ENCODE peak calls at places on chromosomes 12 and 14, in nine cellular contexts. One of them, this sample, is unnamed.

GRCh38 chr12:3973269-3973884 is 100.2 kb upstream of the PARP11 start:
- DNase-seq in G401: no peak
- DNase-seq in epithelial cell of esophagus: no peak
- DNase-seq in AG08395: no peak
- DNase-seq in right atrium auricular region: no peak
- DNase-seq in cardiac fibroblast: no peak
- DNase-seq in fibroblast of the conjunctiva: no peak
- DNase-seq in NCI-H510A treated with DMSO at 0.1 percent for 48 hours: no peak
- DNase-seq in BE2C: no peak
- DNase-seq in this sample: no peak

GRCh38 chr12:2944401-2945047 is 14.7 kb upstream of the TEAD4 start:
- DNase-seq in G401: peak; percentile 91
- DNase-seq in epithelial cell of esophagus: peak; percentile 62
- DNase-seq in AG08395: peak; percentile 30
- DNase-seq in right atrium auricular region: peak; percentile 66
- DNase-seq in cardiac fibroblast: peak; percentile 23
- DNase-seq in fibroblast of the conjunctiva: no peak
- DNase-seq in NCI-H510A treated with DMSO at 0.1 percent for 48 hours: peak; percentile 49
- DNase-seq in BE2C: peak; percentile 55
- DNase-seq in this sample: peak; percentile 33

GRCh38 chr12:80837342-80837978 is 100.3 kb downstream of the LIN7A start:
- DNase-seq in G401: peak; percentile 88
- DNase-seq in epithelial cell of esophagus: peak; percentile 52
- DNase-seq in AG08395: peak; percentile 68
- DNase-seq in right atrium auricular region: no peak
- DNase-seq in cardiac fibroblast: peak; percentile 83
- DNase-seq in fibroblast of the conjunctiva: peak; percentile 59
- DNase-seq in NCI-H510A treated with DMSO at 0.1 percent for 48 hours: peak; percentile 75
- DNase-seq in BE2C: peak; percentile 44
- DNase-seq in this sample: peak; percentile 20

GRCh38 chr12:82099216-82099615 is 259.0 kb downstream of the CCDC59 start:
- DNase-seq in G401: no peak
- DNase-seq in epithelial cell of esophagus: peak; percentile 96
- DNase-seq in AG08395: peak; percentile 9
- DNase-seq in right atrium auricular region: no peak
- DNase-seq in cardiac fibroblast: no peak
- DNase-seq in fibroblast of the conjunctiva: no peak
- DNase-seq in NCI-H510A treated with DMSO at 0.1 percent for 48 hours: no peak
- DNase-seq in BE2C: no peak
- DNase-seq in this sample: no peak

GRCh38 chr12:4210158-4210557 is 63.4 kb upstream of the CCND2 start:
- DNase-seq in G401: no peak
- DNase-seq in epithelial cell of esophagus: no peak
- DNase-seq in AG08395: no peak
- DNase-seq in right atrium auricular region: no peak
- DNase-seq in cardiac fibroblast: no peak
- DNase-seq in fibroblast of the conjunctiva: no peak
- DNase-seq in NCI-H510A treated with DMSO at 0.1 percent for 48 hours: no peak
- DNase-seq in BE2C: no peak
- DNase-seq in this sample: no peak

GRCh38 chr14:78157855-78158436 is 12.2 kb upstream of the NRXN3 start:
- DNase-seq in G401: no peak
- DNase-seq in epithelial cell of esophagus: peak; percentile 61
- DNase-seq in AG08395: no peak
- DNase-seq in right atrium auricular region: no peak
- DNase-seq in cardiac fibroblast: peak; percentile 9
- DNase-seq in fibroblast of the conjunctiva: no peak
- DNase-seq in NCI-H510A treated with DMSO at 0.1 percent for 48 hours: no peak
- DNase-seq in BE2C: no peak
- DNase-seq in this sample: peak; percentile 37

GRCh38 chr14:101876539-101876938 is 87.8 kb upstream of the DYNC1H1 start:
- DNase-seq in G401: no peak
- DNase-seq in epithelial cell of esophagus: no peak
- DNase-seq in AG08395: peak; percentile 59
- DNase-seq in right atrium auricular region: peak; percentile 80
- DNase-seq in cardiac fibroblast: peak; percentile 40
- DNase-seq in fibroblast of the conjunctiva: no peak
- DNase-seq in NCI-H510A treated with DMSO at 0.1 percent for 48 hours: no peak
- DNase-seq in BE2C: peak; percentile 92
- DNase-seq in this sample: peak; percentile 83

GRCh38 chr12:15130521-15130920 is 90.7 kb downstream of the RERG start:
- DNase-seq in G401: no peak
- DNase-seq in epithelial cell of esophagus: no peak
- DNase-seq in AG08395: no peak
- DNase-seq in right atrium auricular region: no peak
- DNase-seq in cardiac fibroblast: no peak
- DNase-seq in fibroblast of the conjunctiva: peak; percentile 18
- DNase-seq in NCI-H510A treated with DMSO at 0.1 percent for 48 hours: no peak
- DNase-seq in BE2C: no peak
- DNase-seq in this sample: no peak

GRCh38 chr12:62760779-62761178 is 174.2 kb downstream of the PPM1H start:
- DNase-seq in G401: no peak
- DNase-seq in epithelial cell of esophagus: no peak
- DNase-seq in AG08395: no peak
- DNase-seq in right atrium auricular region: no peak
- DNase-seq in cardiac fibroblast: peak; percentile 37
- DNase-seq in fibroblast of the conjunctiva: no peak
- DNase-seq in NCI-H510A treated with DMSO at 0.1 percent for 48 hours: peak; percentile 10
- DNase-seq in BE2C: no peak
- DNase-seq in this sample: no peak

GRCh38 chr14:37707716-37708115 is 112.3 kb downstream of the TTC6 start:
- DNase-seq in G401: no peak
- DNase-seq in epithelial cell of esophagus: peak; percentile 56
- DNase-seq in AG08395: no peak
- DNase-seq in right atrium auricular region: no peak
- DNase-seq in cardiac fibroblast: no peak
- DNase-seq in fibroblast of the conjunctiva: no peak
- DNase-seq in NCI-H510A treated with DMSO at 0.1 percent for 48 hours: no peak
- DNase-seq in BE2C: no peak
- DNase-seq in this sample: no peak

GRCh38 chr12:26429070-26429691 is 233.8 kb downstream of the SSPN start:
- DNase-seq in G401: no peak
- DNase-seq in epithelial cell of esophagus: no peak
- DNase-seq in AG08395: no peak
- DNase-seq in right atrium auricular region: no peak
- DNase-seq in cardiac fibroblast: no peak
- DNase-seq in fibroblast of the conjunctiva: no peak
- DNase-seq in NCI-H510A treated with DMSO at 0.1 percent for 48 hours: peak; percentile 13
- DNase-seq in BE2C: no peak
- DNase-seq in this sample: no peak

GRCh38 chr12:94798107-94798506 is 147.8 kb upstream of the TMCC3 start:
- DNase-seq in G401: no peak
- DNase-seq in epithelial cell of esophagus: no peak
- DNase-seq in AG08395: no peak
- DNase-seq in right atrium auricular region: no peak
- DNase-seq in cardiac fibroblast: no peak
- DNase-seq in fibroblast of the conjunctiva: no peak
- DNase-seq in NCI-H510A treated with DMSO at 0.1 percent for 48 hours: no peak
- DNase-seq in BE2C: no peak
- DNase-seq in this sample: no peak

GRCh38 chr12:17216156-17216555 is 610.2 kb upstream of the LMO3 start:
- DNase-seq in G401: no peak
- DNase-seq in epithelial cell of esophagus: no peak
- DNase-seq in AG08395: no peak
- DNase-seq in right atrium auricular region: no peak
- DNase-seq in cardiac fibroblast: no peak
- DNase-seq in fibroblast of the conjunctiva: no peak
- DNase-seq in NCI-H510A treated with DMSO at 0.1 percent for 48 hours: no peak
- DNase-seq in BE2C: no peak
- DNase-seq in this sample: no peak

GRCh38 chr12:64142784-64143183 is 79.3 kb downstream of the KICS2 start:
- DNase-seq in G401: no peak
- DNase-seq in epithelial cell of esophagus: no peak
- DNase-seq in AG08395: no peak
- DNase-seq in right atrium auricular region: no peak
- DNase-seq in cardiac fibroblast: no peak
- DNase-seq in fibroblast of the conjunctiva: no peak
- DNase-seq in NCI-H510A treated with DMSO at 0.1 percent for 48 hours: no peak
- DNase-seq in BE2C: no peak
- DNase-seq in this sample: no peak

GRCh38 chr14:70045715-70046535 is 142.8 kb downstream of the SLC8A3 start:
- DNase-seq in G401: peak; percentile 82
- DNase-seq in epithelial cell of esophagus: peak; percentile 79
- DNase-seq in AG08395: peak; percentile 37
- DNase-seq in right atrium auricular region: peak; percentile 66
- DNase-seq in cardiac fibroblast: peak; percentile 67
- DNase-seq in fibroblast of the conjunctiva: peak; percentile 24
- DNase-seq in NCI-H510A treated with DMSO at 0.1 percent for 48 hours: peak; percentile 81
- DNase-seq in BE2C: peak; percentile 88
- DNase-seq in this sample: peak; percentile 85

GRCh38 chr12:9404031-9404430 is 195.8 kb upstream of the PZP start:
- DNase-seq in G401: no peak
- DNase-seq in epithelial cell of esophagus: no peak
- DNase-seq in AG08395: no peak
- DNase-seq in right atrium auricular region: no peak
- DNase-seq in cardiac fibroblast: no peak
- DNase-seq in fibroblast of the conjunctiva: no peak
- DNase-seq in NCI-H510A treated with DMSO at 0.1 percent for 48 hours: no peak
- DNase-seq in BE2C: no peak
- DNase-seq in this sample: no peak

GRCh38 chr14:48665077-48665784 is 920.9 kb downstream of the RPS29 start:
- DNase-seq in G401: no peak
- DNase-seq in epithelial cell of esophagus: no peak
- DNase-seq in AG08395: no peak
- DNase-seq in right atrium auricular region: no peak
- DNase-seq in cardiac fibroblast: peak; percentile 1
- DNase-seq in fibroblast of the conjunctiva: no peak
- DNase-seq in NCI-H510A treated with DMSO at 0.1 percent for 48 hours: no peak
- DNase-seq in BE2C: no peak
- DNase-seq in this sample: no peak

GRCh38 chr12:22126758-22127157 is 80.7 kb downstream of the CMAS start:
- DNase-seq in G401: no peak
- DNase-seq in epithelial cell of esophagus: peak; percentile 46
- DNase-seq in AG08395: no peak
- DNase-seq in right atrium auricular region: no peak
- DNase-seq in cardiac fibroblast: no peak
- DNase-seq in fibroblast of the conjunctiva: no peak
- DNase-seq in NCI-H510A treated with DMSO at 0.1 percent for 48 hours: no peak
- DNase-seq in BE2C: no peak
- DNase-seq in this sample: no peak

GRCh38 chr14:57046175-57046574 is 222.5 kb downstream of the EXOC5 start:
- DNase-seq in G401: no peak
- DNase-seq in epithelial cell of esophagus: no peak
- DNase-seq in AG08395: no peak
- DNase-seq in right atrium auricular region: no peak
- DNase-seq in cardiac fibroblast: no peak
- DNase-seq in fibroblast of the conjunctiva: no peak
- DNase-seq in NCI-H510A treated with DMSO at 0.1 percent for 48 hours: no peak
- DNase-seq in BE2C: no peak
- DNase-seq in this sample: no peak

GRCh38 chr14:100120522-100121269 is 38.7 kb downstream of the DEGS2 start:
- DNase-seq in G401: peak; percentile 77
- DNase-seq in epithelial cell of esophagus: no peak
- DNase-seq in AG08395: no peak
- DNase-seq in right atrium auricular region: no peak
- DNase-seq in cardiac fibroblast: no peak
- DNase-seq in fibroblast of the conjunctiva: no peak
- DNase-seq in NCI-H510A treated with DMSO at 0.1 percent for 48 hours: no peak
- DNase-seq in BE2C: no peak
- DNase-seq in this sample: no peak

GRCh38 chr12:44465139-44465538 is 411.0 kb downstream of the NELL2 start:
- DNase-seq in G401: no peak
- DNase-seq in epithelial cell of esophagus: no peak
- DNase-seq in AG08395: no peak
- DNase-seq in right atrium auricular region: no peak
- DNase-seq in cardiac fibroblast: no peak
- DNase-seq in fibroblast of the conjunctiva: no peak
- DNase-seq in NCI-H510A treated with DMSO at 0.1 percent for 48 hours: no peak
- DNase-seq in BE2C: no peak
- DNase-seq in this sample: no peak

GRCh38 chr12:14416658-14417057 is 51.2 kb downstream of the ATF7IP start:
- DNase-seq in G401: peak; percentile 84
- DNase-seq in epithelial cell of esophagus: peak; percentile 76
- DNase-seq in AG08395: peak; percentile 43
- DNase-seq in right atrium auricular region: no peak
- DNase-seq in cardiac fibroblast: peak; percentile 90
- DNase-seq in fibroblast of the conjunctiva: peak; percentile 86
- DNase-seq in NCI-H510A treated with DMSO at 0.1 percent for 48 hours: peak; percentile 23
- DNase-seq in BE2C: peak; percentile 22
- DNase-seq in this sample: no peak

GRCh38 chr14:58668848-58669480 is 31.2 kb downstream of the DACT1 start:
- DNase-seq in G401: no peak
- DNase-seq in epithelial cell of esophagus: no peak
- DNase-seq in AG08395: no peak
- DNase-seq in right atrium auricular region: no peak
- DNase-seq in cardiac fibroblast: no peak
- DNase-seq in fibroblast of the conjunctiva: no peak
- DNase-seq in NCI-H510A treated with DMSO at 0.1 percent for 48 hours: no peak
- DNase-seq in BE2C: no peak
- DNase-seq in this sample: no peak

GRCh38 chr12:26748741-26749431 is 84.1 kb downstream of the ITPR2 start:
- DNase-seq in G401: no peak
- DNase-seq in epithelial cell of esophagus: peak; percentile 70
- DNase-seq in AG08395: peak; percentile 20
- DNase-seq in right atrium auricular region: no peak
- DNase-seq in cardiac fibroblast: peak; percentile 47
- DNase-seq in fibroblast of the conjunctiva: peak; percentile 8
- DNase-seq in NCI-H510A treated with DMSO at 0.1 percent for 48 hours: no peak
- DNase-seq in BE2C: no peak
- DNase-seq in this sample: no peak

GRCh38 chr12:33192226-33192625 is 247.4 kb downstream of the SYT10 start:
- DNase-seq in G401: no peak
- DNase-seq in epithelial cell of esophagus: no peak
- DNase-seq in AG08395: no peak
- DNase-seq in right atrium auricular region: no peak
- DNase-seq in cardiac fibroblast: no peak
- DNase-seq in fibroblast of the conjunctiva: no peak
- DNase-seq in NCI-H510A treated with DMSO at 0.1 percent for 48 hours: no peak
- DNase-seq in BE2C: no peak
- DNase-seq in this sample: no peak

GRCh38 chr14:104859900-104860299 is 5.2 kb upstream of the CEP170B start:
- DNase-seq in G401: no peak
- DNase-seq in epithelial cell of esophagus: no peak
- DNase-seq in AG08395: no peak
- DNase-seq in right atrium auricular region: no peak
- DNase-seq in cardiac fibroblast: no peak
- DNase-seq in fibroblast of the conjunctiva: no peak
- DNase-seq in NCI-H510A treated with DMSO at 0.1 percent for 48 hours: no peak
- DNase-seq in BE2C: no peak
- DNase-seq in this sample: no peak

GRCh38 chr14:93734086-93734822 is 54.0 kb downstream of the PRIMA1 start:
- DNase-seq in G401: no peak
- DNase-seq in epithelial cell of esophagus: no peak
- DNase-seq in AG08395: no peak
- DNase-seq in right atrium auricular region: no peak
- DNase-seq in cardiac fibroblast: no peak
- DNase-seq in fibroblast of the conjunctiva: no peak
- DNase-seq in NCI-H510A treated with DMSO at 0.1 percent for 48 hours: no peak
- DNase-seq in BE2C: peak; percentile 80
- DNase-seq in this sample: no peak

GRCh38 chr12:114812858-114813761 is 129.1 kb upstream of the TBX3 start:
- DNase-seq in G401: peak; percentile 5
- DNase-seq in epithelial cell of esophagus: no peak
- DNase-seq in AG08395: no peak
- DNase-seq in right atrium auricular region: no peak
- DNase-seq in cardiac fibroblast: peak; percentile 11
- DNase-seq in fibroblast of the conjunctiva: no peak
- DNase-seq in NCI-H510A treated with DMSO at 0.1 percent for 48 hours: peak; percentile 76
- DNase-seq in BE2C: no peak
- DNase-seq in this sample: no peak

GRCh38 chr14:77027538-77028383 is 747 bp downstream of the IRF2BPL start:
- DNase-seq in G401: peak; percentile 59
- DNase-seq in epithelial cell of esophagus: peak; percentile 53
- DNase-seq in AG08395: peak; percentile 65
- DNase-seq in right atrium auricular region: no peak
- DNase-seq in cardiac fibroblast: peak; percentile 69
- DNase-seq in fibroblast of the conjunctiva: no peak
- DNase-seq in NCI-H510A treated with DMSO at 0.1 percent for 48 hours: no peak
- DNase-seq in BE2C: peak; percentile 79
- DNase-seq in this sample: peak; percentile 73

GRCh38 chr12:131941116-131941986 is 8.4 kb upstream of the EP400 start:
- DNase-seq in G401: no peak
- DNase-seq in epithelial cell of esophagus: no peak
- DNase-seq in AG08395: no peak
- DNase-seq in right atrium auricular region: no peak
- DNase-seq in cardiac fibroblast: no peak
- DNase-seq in fibroblast of the conjunctiva: no peak
- DNase-seq in NCI-H510A treated with DMSO at 0.1 percent for 48 hours: no peak
- DNase-seq in BE2C: no peak
- DNase-seq in this sample: no peak

GRCh38 chr14:85701763-85702162 is 171.8 kb downstream of the FLRT2 start:
- DNase-seq in G401: no peak
- DNase-seq in epithelial cell of esophagus: peak; percentile 30
- DNase-seq in AG08395: no peak
- DNase-seq in right atrium auricular region: no peak
- DNase-seq in cardiac fibroblast: no peak
- DNase-seq in fibroblast of the conjunctiva: no peak
- DNase-seq in NCI-H510A treated with DMSO at 0.1 percent for 48 hours: no peak
- DNase-seq in BE2C: no peak
- DNase-seq in this sample: no peak